ENCODE peak calls at places on chromosome 13, in eight cellular contexts. S, L, Q, X, Y, A, Z and I are unnamed samples.

GRCh38 chr13:40072663-40073120 is 417.2 kb downstream of the COG6 start:
- DNase-seq in L (no peak), Q (no peak), Y (no peak), S (no peak), A (no peak), X (no peak), Z (no peak), I (no peak)

GRCh38 chr13:75251188-75251587 is 230.8 kb downstream of the TBC1D4 start:
- DNase-seq in Y (no peak), X (no peak), A (no peak), S (no peak), Q (no peak), Z (no peak), L (no peak), I (no peak)

GRCh38 chr13:73702419-73703071 is 431.7 kb downstream of the KLF12 start:
- DNase-seq in S (no peak), Y (no peak), L (no peak), A (no peak), Z (no peak), X (no peak), Q (no peak), I (no peak)

GRCh38 chr13:41611385-41611784 is 154.0 kb downstream of the RGCC start:
- DNase-seq in L (no peak), Y (no peak), X (no peak), Q (peak; percentile 43), A (no peak), S (no peak), Z (no peak), I (no peak)

GRCh38 chr13:24557121-24557520 is 44.5 kb upstream of the PARP4 start:
- DNase-seq in S (no peak), L (no peak), X (no peak), A (no peak), Q (no peak), Y (no peak), Z (no peak), I (no peak)

GRCh38 chr13:54637377-54637776 is 1608.8 kb downstream of the OLFM4 start:
- DNase-seq in A (no peak), X (no peak), L (no peak), Y (no peak), Z (peak; percentile 22), S (no peak), Q (no peak), I (no peak)

GRCh38 chr13:76503756-76504155 is 382.4 kb downstream of the KCTD12 start:
- DNase-seq in X (no peak), Y (no peak), A (no peak), S (no peak), Z (no peak), L (no peak), Q (no peak), I (no peak)

GRCh38 chr13:112814905-112815585 is 125.2 kb downstream of the ATP11A start:
- DNase-seq in Y (no peak), A (no peak), X (no peak), L (no peak), Q (no peak), Z (no peak), S (no peak), I (peak; percentile 53)

GRCh38 chr13:23751195-23751594 is 138.0 kb downstream of the MIPEP start:
- DNase-seq in S (no peak), Q (no peak), Z (no peak), A (no peak), L (no peak), X (no peak), Y (no peak), I (no peak)

GRCh38 chr13:44277459-44277858 is 96.2 kb upstream of the SERP2 start:
- DNase-seq in Z (no peak), Q (no peak), X (no peak), L (no peak), A (no peak), Y (no peak), S (no peak), I (no peak)

GRCh38 chr13:31540316-31540715 is 199.0 kb upstream of the RXFP2 start:
- DNase-seq in S (no peak), Y (no peak), L (peak; percentile 53), X (no peak), Z (no peak), Q (no peak), A (no peak), I (no peak)

GRCh38 chr13:20401958-20402856 is 123.5 kb downstream of the CRYL1 start:
- DNase-seq in S (no peak), A (no peak), X (no peak), Q (no peak), Z (no peak), Y (no peak), L (no peak), I (peak; percentile 62)

GRCh38 chr13:91572439-91572838 is 174.0 kb downstream of the GPC5 start:
- DNase-seq in L (no peak), Q (no peak), Z (no peak), Y (no peak), A (no peak), S (no peak), X (no peak), I (no peak)

GRCh38 chr13:30932481-30933333 is at the start of gene TEX26:
- DNase-seq in Y (no peak), S (no peak), X (no peak), L (peak; percentile 89), Q (no peak), A (peak; percentile 56), Z (no peak), I (no peak)

GRCh38 chr13:59300347-59301165 is 863.2 kb downstream of the DIAPH3 start:
- DNase-seq in L (no peak), S (no peak), Q (no peak), Z (no peak), X (no peak), A (no peak), Y (no peak), I (no peak)

GRCh38 chr13:59305896-59306295 is 857.8 kb downstream of the DIAPH3 start:
- DNase-seq in S (no peak), Y (no peak), X (no peak), Q (no peak), Z (no peak), L (no peak), A (no peak), I (no peak)

GRCh38 chr13:59304596-59304995 is 859.1 kb downstream of the DIAPH3 start:
- DNase-seq in Q (no peak), Y (no peak), L (no peak), X (no peak), Z (no peak), S (no peak), A (no peak), I (no peak)

GRCh38 chr13:59301166-59301551 is 862.6 kb downstream of the DIAPH3 start:
- DNase-seq in Y (no peak), L (no peak), X (no peak), A (no peak), Z (no peak), Q (no peak), S (no peak), I (no peak)

DNA sequence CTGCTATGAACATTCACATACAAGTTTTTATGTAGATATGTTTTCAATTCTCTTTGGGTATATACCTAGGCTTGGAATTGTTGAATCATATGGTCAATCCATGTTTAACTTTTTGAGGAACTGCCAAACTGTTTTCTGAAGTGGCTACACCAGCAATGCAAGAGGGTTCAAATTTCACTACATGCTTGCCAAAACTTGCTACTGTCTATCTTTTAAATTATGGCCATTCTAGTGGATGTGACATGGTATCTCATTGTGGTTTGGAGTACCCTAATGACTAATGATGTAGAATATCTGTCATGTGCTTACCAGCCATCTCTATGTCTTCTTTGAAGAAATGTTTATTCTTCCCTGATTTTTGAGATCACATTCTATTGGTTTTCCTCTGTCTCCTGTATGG is 860.3 kb downstream of the DIAPH3 start:
- DNase-seq in X (no peak), Q (no peak), S (no peak), L (no peak), A (no peak), Z (no peak), Y (no peak), I (no peak)
- TF ChIP-seq CTCF in X (no peak), Q (no peak), S (no peak), L (no peak), A (no peak), Z (no peak), Y (no peak), I (no peak)

DNA sequence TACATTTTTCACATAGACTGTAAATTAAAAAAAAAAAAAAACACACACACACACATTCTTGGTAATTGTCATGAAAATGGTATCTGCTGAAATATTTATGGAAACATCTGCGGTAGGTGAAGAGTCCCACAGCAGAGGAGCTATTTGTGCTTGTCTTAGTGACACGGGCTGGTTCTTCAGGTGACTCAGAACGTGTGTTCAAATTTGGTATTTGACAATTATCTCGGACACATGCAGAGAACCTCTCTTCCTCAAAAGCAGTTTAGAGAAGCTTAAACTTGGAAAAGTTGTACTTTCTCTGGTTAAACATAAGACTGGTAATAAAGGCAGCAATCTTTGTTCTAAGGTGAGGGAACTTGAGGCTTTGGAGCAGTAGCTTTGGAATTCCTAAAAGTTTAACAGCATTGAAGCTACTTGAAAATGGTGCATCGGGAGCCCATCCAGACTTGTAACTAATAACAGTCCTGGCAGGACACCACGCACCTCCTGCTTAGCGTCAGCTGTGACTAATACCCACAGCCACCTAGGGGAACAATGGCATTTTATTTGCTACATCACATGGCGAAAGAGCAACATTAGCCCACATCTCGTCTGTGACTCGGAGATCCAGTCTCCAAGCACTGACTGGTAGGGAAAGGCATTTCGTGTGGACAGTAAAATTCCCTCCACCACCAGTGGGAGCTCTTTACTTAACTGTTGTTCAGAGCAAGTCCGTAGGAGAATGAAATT is 1505.1 kb upstream of the SLC10A2 start:
- DNase-seq in L (no peak), Q (peak; percentile 52), Z (peak; percentile 48), S (no peak), X (peak; percentile 60), A (peak; percentile 75), Y (peak; percentile 69), I (peak; percentile 89)
- TF ChIP-seq CTCF in L (peak; percentile 56), Q (peak; percentile 77), Z (peak; percentile 58), S (peak; percentile 49), X (peak; percentile 63), A (peak; percentile 68), Y (peak; percentile 51), I (peak; percentile 85)

GRCh38 chr13:38350114-38350617 is 515 bp downstream of the UFM1 start:
- DNase-seq in L (no peak), X (no peak), S (peak; percentile 11), Y (peak; percentile 78), Z (no peak), Q (no peak), A (peak; percentile 64), I (peak; percentile 85)
- TF ChIP-seq CTCF in L (no peak), X (no peak), S (no peak), Y (no peak), Z (no peak), Q (no peak), A (no peak), I (no peak)

DNA sequence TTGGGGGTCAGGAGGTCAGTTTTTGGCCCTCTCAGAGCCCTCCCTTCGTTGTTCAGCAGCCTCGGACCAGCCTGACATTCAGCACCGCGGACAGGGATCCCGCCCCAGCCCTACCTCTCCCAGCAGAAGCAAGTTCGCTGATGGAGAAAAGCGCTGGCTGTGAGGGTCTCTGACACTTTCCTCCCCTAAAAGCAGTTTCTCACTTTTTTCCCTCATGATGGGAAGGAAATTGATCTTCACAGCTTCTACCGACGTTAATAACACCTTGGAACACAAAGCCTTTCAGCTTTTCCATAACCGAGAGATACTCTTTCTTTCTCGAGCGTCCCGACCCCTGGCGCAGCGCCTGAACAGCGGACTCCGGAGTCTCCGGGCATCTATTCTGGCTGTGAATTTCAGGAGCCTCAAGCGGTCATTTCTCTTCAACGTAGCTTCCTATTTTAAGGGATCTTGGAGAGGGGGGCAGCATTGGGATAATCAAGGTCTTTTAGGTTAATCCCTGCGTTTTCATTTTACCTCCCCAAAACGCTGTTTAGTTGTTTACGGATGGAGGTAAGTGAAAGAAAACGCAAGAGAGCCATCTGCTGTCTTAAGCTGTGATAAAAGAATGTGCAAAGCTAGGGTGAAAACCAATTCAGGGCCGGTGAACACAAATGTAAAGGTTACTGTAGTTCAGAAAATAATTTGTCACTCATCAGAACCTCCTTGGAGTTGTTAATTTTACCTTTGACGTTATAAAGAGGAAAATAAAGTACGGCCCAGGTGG is 467.2 kb downstream of the ITGBL1 start:
- DNase-seq in A (peak; percentile 68), X (no peak), Q (no peak), S (no peak), Z (no peak), Y (no peak), L (no peak), I (no peak)
- TF ChIP-seq CTCF in A (no peak), X (no peak), Q (peak; percentile 25), S (no peak), Z (no peak), Y (no peak), L (no peak), I (peak; percentile 34)